ENCODE peak calls at places on chromosomes 3 and 15, in five cellular contexts. K is left ventricle myocardium inferior, X is left lung, I is hepatocyte, D is sigmoid colon. V is an unnamed sample.

GRCh38 chr3:25527796-25528195 is 99.7 kb downstream of the RARB start:
- DNase-seq in K (no peak), X (no peak), I (no peak), D (no peak), V (no peak)

GRCh38 chr3:141338881-141339280 is 29.4 kb upstream of the ZBTB38 start:
- DNase-seq in K (no peak), X (no peak), I (no peak), D (no peak), V (no peak)

GRCh38 chr15:98546325-98546724 is 102.0 kb upstream of the IGF1R start:
- DNase-seq in K (no peak), X (no peak), I (no peak), D (no peak), V (peak; percentile 45)

GRCh38 chr3:185764168-185764988 is 60.5 kb downstream of the IGF2BP2 start:
- DNase-seq in K (no peak), X (no peak), I (no peak), D (no peak), V (no peak)

GRCh38 chr3:190012314-190012782 is 108.3 kb downstream of the P3H2 start:
- DNase-seq in K (no peak), X (no peak), I (peak; percentile 57), D (no peak), V (peak; percentile 60)

GRCh38 chr3:50214824-50215223 is 9.8 kb downstream of the SLC38A3 start:
- DNase-seq in K (no peak), X (no peak), I (no peak), D (no peak), V (no peak)

GRCh38 chr15:63528138-63528659 is 23.8 kb downstream of the USP3 start:
- DNase-seq in K (no peak), X (no peak), I (no peak), D (no peak), V (no peak)

GRCh38 chr3:100425321-100425720 is 24.0 kb downstream of the LNP1 start:
- DNase-seq in K (no peak), X (no peak), I (no peak), D (no peak), V (no peak)

GRCh38 chr15:58182460-58183163 is 44.4 kb downstream of the AQP9 start:
- DNase-seq in K (peak; percentile 30), X (peak; percentile 57), I (peak; percentile 69), D (no peak), V (peak; percentile 87)

GRCh38 chr15:47185222-47185800 is 532.0 kb upstream of the SEMA6D start:
- DNase-seq in K (no peak), X (peak; percentile 32), I (no peak), D (no peak), V (no peak)

GRCh38 chr3:94082412-94082937 is 19.6 kb downstream of the NSUN3 start:
- DNase-seq in K (no peak), X (no peak), I (no peak), D (no peak), V (no peak)

GRCh38 chr15:68508485-68509189 is 70.2 kb upstream of the CORO2B start:
- DNase-seq in K (no peak), X (no peak), I (no peak), D (no peak), V (no peak)

GRCh38 chr3:189334064-189334920 is 162.5 kb downstream of the TPRG1 start:
- DNase-seq in K (no peak), X (no peak), I (no peak), D (no peak), V (no peak)

GRCh38 chr15:78654272-78654671 is 13.3 kb upstream of the CHRNB4 start:
- DNase-seq in K (no peak), X (no peak), I (no peak), D (no peak), V (no peak)

GRCh38 chr15:32029862-32030781 is at the start of gene CHRNA7:
- DNase-seq in K (peak; percentile 59), X (peak; percentile 86), I (peak; percentile 88), D (peak; percentile 71), V (peak; percentile 94)

GRCh38 chr15:87033056-87033455 is 953.4 kb downstream of the AGBL1 start:
- DNase-seq in K (no peak), X (no peak), I (peak; percentile 11), D (no peak), V (no peak)

GRCh38 chr3:183578179-183578578 is 22.7 kb upstream of the KLHL6 start:
- DNase-seq in K (no peak), X (no peak), I (no peak), D (no peak), V (no peak)

GRCh38 chr3:137768361-137769320 is 4.5 kb downstream of the SOX14 start:
- DNase-seq in K (no peak), X (peak; percentile 80), I (peak; percentile 27), D (no peak), V (peak; percentile 86)

GRCh38 chr3:128950223-128950938 is 43.5 kb downstream of the CFAP92 start:
- DNase-seq in K (no peak), X (no peak), I (peak; percentile 42), D (no peak), V (peak; percentile 76)

GRCh38 chr3:87191641-87192040 is 35.5 kb upstream of the CHMP2B start:
- DNase-seq in K (no peak), X (no peak), I (no peak), D (no peak), V (no peak)

GRCh38 chr15:99981223-99981647 is 248.0 kb upstream of the LYSMD4 start:
- DNase-seq in K (no peak), X (no peak), I (no peak), D (no peak), V (peak; percentile 77)

GRCh38 chr15:37004373-37004869 is 95.9 kb downstream of the MEIS2 start:
- DNase-seq in K (no peak), X (no peak), I (no peak), D (no peak), V (no peak)

GRCh38 chr15:90086868-90087268 is 15.4 kb downstream of the IDH2 start:
- DNase-seq in K (no peak), X (no peak), I (no peak), D (no peak), V (peak; percentile 87)

GRCh38 chr3:123088360-123088759 is 21.5 kb downstream of the PDIA5 start:
- DNase-seq in K (no peak), X (no peak), I (no peak), D (no peak), V (peak; percentile 15)

DNA sequence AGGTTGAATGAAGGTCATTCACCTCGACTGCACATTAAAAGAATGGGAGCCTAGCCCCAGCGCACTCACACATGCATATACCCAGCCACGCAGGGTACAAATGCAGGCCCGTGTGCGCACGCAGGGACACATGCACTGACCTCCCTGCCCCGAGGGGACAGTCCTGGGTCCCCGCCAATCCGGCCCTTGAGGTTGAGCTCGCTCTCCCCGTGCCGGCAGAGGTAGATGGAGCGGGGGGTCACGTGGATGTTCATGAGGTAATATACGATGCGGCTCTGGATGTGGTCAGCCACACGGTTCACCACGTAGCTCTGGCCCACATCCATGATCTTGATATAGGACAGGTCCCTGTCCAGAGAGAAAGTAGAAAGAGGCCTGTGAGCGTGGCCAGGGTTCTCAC is 20.5 kb downstream of the PFKFB4 start:
- DNase-seq in K (no peak), X (no peak), I (no peak), D (no peak), V (no peak)
- TF ChIP-seq CTCF in K (no peak), X (no peak), I (no peak), D (no peak), V (no peak)

GRCh38 chr15:20346082-20346805 is 195.4 kb downstream of the GOLGA6L6 start:
- DNase-seq in K (no peak), X (peak; percentile 82), I (peak; percentile 23), D (peak; percentile 65), V (no peak)
- H3K9me3 ChIP-seq in K (peaks cover 35% of the 10 kb centered on the region), X (peaks cover 31% of the 10 kb centered on the region), I (peaks cover 64% of the 10 kb centered on the region), D (peaks cover 12% of the 10 kb centered on the region), V (peaks cover 83% of the 10 kb centered on the region)

DNA sequence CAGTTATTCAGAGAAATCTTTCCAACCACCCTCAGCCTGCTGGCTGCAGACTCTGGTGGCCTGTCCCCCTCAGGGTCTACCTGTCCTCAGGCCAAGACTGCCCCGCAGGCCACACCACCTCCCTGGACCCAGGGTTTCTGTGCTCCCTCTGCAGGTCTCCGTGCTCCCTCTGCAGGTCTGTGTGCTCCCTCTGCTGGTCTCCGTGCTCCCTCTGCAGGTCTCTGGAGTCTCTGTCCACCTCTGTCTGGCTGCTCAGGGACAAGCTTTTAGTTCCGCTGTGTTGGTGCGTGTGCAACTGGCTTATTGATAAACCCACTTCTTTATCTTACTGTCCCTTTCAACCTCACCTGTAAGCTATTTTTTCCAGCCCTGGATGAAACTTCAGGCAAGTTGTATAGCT is 30.1 kb downstream of the BDH1 start:
- DNase-seq in K (no peak), X (peak; percentile 43), I (no peak), D (no peak), V (peak; percentile 52)
- TF ChIP-seq CTCF in K (no peak), X (no peak), I (peak; percentile 15), D (no peak), V (peak; percentile 40)

GRCh38 chr15:25051399-25052154 is 96.8 kb downstream of the SNRPN start:
- DNase-seq in K (no peak), X (no peak), I (no peak), D (peak; percentile 32), V (no peak)
- H3K9me3 ChIP-seq in K (peaks cover 99% of the 10 kb centered on the region), X (peaks cover 97% of the 10 kb centered on the region), I (peaks cover 66% of the 10 kb centered on the region), D (peaks cover 63% of the 10 kb centered on the region), V (peaks cover 98% of the 10 kb centered on the region)

GRCh38 chr3:15051531-15051930 is 13.6 kb downstream of the MRPS25 start:
- DNase-seq in K (no peak), X (no peak), I (peak; percentile 64), D (no peak), V (peak; percentile 93)
- TF ChIP-seq CTCF in K (peak; percentile 60), X (peak; percentile 62), I (peak; percentile 46), D (no peak), V (peak; percentile 93)